ENCODE peak calls at places on chromosomes 11 and 22, in seven cellular contexts. V is tibial artery, U is A549, F is hepatocyte, G is GM06990, Q is IMR-90, E is HFF-Myc. P is an unnamed sample.

GRCh38 chr22:37196539-37197450 is 8.7 kb upstream of the C1QTNF6 start:
- DNase-seq in V (peak), U (peak), F (peak), G (no peak), Q (peak), E (no peak), P (peak)

GRCh38 chr11:37230865-37231264 is 632.8 kb upstream of the RAG2 start:
- DNase-seq in V (no peak), U (no peak), F (no peak), G (no peak), Q (no peak), E (no peak), P (no peak)

GRCh38 chr11:114078423-114078822 is 18.9 kb downstream of the ZBTB16 start:
- DNase-seq in V (no peak), U (no peak), F (peak), G (no peak), Q (no peak), E (no peak), P (no peak)

GRCh38 chr11:35515224-35515623 is 10.2 kb downstream of the PAMR1 start:
- DNase-seq in V (no peak), U (no peak), F (no peak), G (no peak), Q (peak), E (no peak), P (peak)

GRCh38 chr11:121082670-121083069 is 18.4 kb upstream of the TECTA start:
- DNase-seq in V (no peak), U (no peak), F (peak), G (no peak), Q (peak), E (no peak), P (peak)

GRCh38 chr11:125679397-125679796 is 1.2 kb downstream of the ACRV1 start:
- DNase-seq in V (no peak), U (no peak), F (no peak), G (no peak), Q (peak), E (no peak), P (no peak)

GRCh38 chr22:27537481-27537891 is 264.1 kb downstream of the MN1 start:
- DNase-seq in V (no peak), U (no peak), F (no peak), G (no peak), Q (no peak), E (no peak), P (peak)

GRCh38 chr11:19441288-19441687 is 200.5 kb upstream of the E2F8 start:
- DNase-seq in V (no peak), U (no peak), F (no peak), G (no peak), Q (no peak), E (no peak), P (no peak)

GRCh38 chr11:17730608-17731462 is 3.7 kb upstream of the KCNC1 start:
- DNase-seq in V (peak), U (peak), F (peak), G (peak), Q (peak), E (peak), P (peak)

GRCh38 chr22:38655532-38656255 is 498 bp downstream of the FAM227A start:
- DNase-seq in V (no peak), U (peak), F (peak), G (no peak), Q (peak), E (no peak), P (peak)

GRCh38 chr22:30212363-30212995 is 34.1 kb downstream of the LIF start:
- DNase-seq in V (peak), U (peak), F (peak), G (no peak), Q (peak), E (peak), P (peak)

GRCh38 chr11:35029979-35030378 is 109.0 kb upstream of the CD44 start:
- DNase-seq in V (no peak), U (peak), F (no peak), G (peak), Q (peak), E (peak), P (peak)

GRCh38 chr11:123473941-123474668 is 44.0 kb downstream of the GRAMD1B start:
- DNase-seq in V (no peak), U (peak), F (no peak), G (no peak), Q (peak), E (no peak), P (peak)

GRCh38 chr22:50471962-50472361 is 2.9 kb downstream of the SBF1 start:
- DNase-seq in V (no peak), U (no peak), F (no peak), G (no peak), Q (no peak), E (no peak), P (no peak)

GRCh38 chr11:81059356-81059755 is 1618.5 kb upstream of the TENM4 start:
- DNase-seq in V (no peak), U (no peak), F (no peak), G (no peak), Q (no peak), E (no peak), P (no peak)

GRCh38 chr11:27882066-27882697 is 181.9 kb upstream of the BDNF start:
- DNase-seq in V (no peak), U (peak), F (no peak), G (peak), Q (peak), E (no peak), P (no peak)

GRCh38 chr22:30767656-30768055 is 73.0 kb downstream of the OSBP2 start:
- DNase-seq in V (no peak), U (no peak), F (no peak), G (no peak), Q (no peak), E (no peak), P (no peak)

GRCh38 chr11:120179071-120179672 is 31.7 kb upstream of the OAF start:
- DNase-seq in V (peak), U (no peak), F (no peak), G (no peak), Q (no peak), E (no peak), P (no peak)

GRCh38 chr11:16843307-16843706 is 104.9 kb downstream of the C11orf58 start:
- DNase-seq in V (no peak), U (peak), F (peak), G (no peak), Q (no peak), E (no peak), P (peak)

GRCh38 chr11:1271002-1271401 is 38.4 kb downstream of the TOLLIP start:
- DNase-seq in V (no peak), U (no peak), F (no peak), G (no peak), Q (peak), E (no peak), P (no peak)

GRCh38 chr11:3159296-3160190 is 5.6 kb downstream of the OSBPL5 start:
- DNase-seq in V (peak), U (no peak), F (peak), G (no peak), Q (no peak), E (no peak), P (peak)

GRCh38 chr11:62689421-62690183 is at the start of gene LRRN4CL:
- DNase-seq in V (peak), U (no peak), F (peak), G (no peak), Q (peak), E (peak), P (peak)

GRCh38 chr22:19708323-19709011 is 5.8 kb upstream of the SEPTIN5 start:
- DNase-seq in V (peak), U (no peak), F (no peak), G (no peak), Q (no peak), E (no peak), P (no peak)

GRCh38 chr22:33766056-33766455 is 154.2 kb downstream of the LARGE1 start:
- DNase-seq in V (no peak), U (no peak), F (no peak), G (no peak), Q (no peak), E (no peak), P (no peak)

GRCh38 chr11:2203440-2204259 is 32.0 kb upstream of the TH start:
- DNase-seq in V (peak), U (no peak), F (no peak), G (no peak), Q (no peak), E (no peak), P (no peak)

GRCh38 chr11:17171342-17171741 is 36.4 kb downstream of the PIK3C2A start:
- DNase-seq in V (no peak), U (no peak), F (no peak), G (no peak), Q (peak), E (no peak), P (peak)

GRCh38 chr22:17707526-17707925 is 66.7 kb downstream of the BID start:
- DNase-seq in V (no peak), U (no peak), F (no peak), G (no peak), Q (no peak), E (no peak), P (peak)

GRCh38 chr22:17672417-17672991 is 33.9 kb downstream of the BCL2L13 start:
- DNase-seq in V (no peak), U (no peak), F (no peak), G (no peak), Q (peak), E (no peak), P (no peak)

GRCh38 chr11:45075519-45075918 is 70.9 kb upstream of the PRDM11 start:
- DNase-seq in V (no peak), U (no peak), F (no peak), G (no peak), Q (no peak), E (no peak), P (no peak)

GRCh38 chr11:121453589-121454299 is 977 bp upstream of the SORL1-AS1 start:
- DNase-seq in V (no peak), U (no peak), F (no peak), G (no peak), Q (no peak), E (no peak), P (no peak)

GRCh38 chr22:38317237-38317994 is at the start of gene CSNK1E:
- DNase-seq in V (peak), U (peak), F (peak), G (peak), Q (peak), E (no peak), P (no peak)

GRCh38 chr11:48172818-48173609 is 43.6 kb upstream of the OR4B1 start:
- DNase-seq in V (no peak), U (peak), F (peak), G (no peak), Q (peak), E (peak), P (peak)

GRCh38 chr11:120172054-120172881 is 34.4 kb upstream of the TRIM29 start:
- DNase-seq in V (peak), U (peak), F (peak), G (peak), Q (peak), E (no peak), P (peak)

GRCh38 chr11:19633276-19633675 is 79.4 kb upstream of the NAV2 start:
- DNase-seq in V (peak), U (no peak), F (no peak), G (no peak), Q (no peak), E (no peak), P (no peak)

GRCh38 chr11:101444164-101444563 is 139.6 kb downstream of the TRPC6 start:
- DNase-seq in V (no peak), U (no peak), F (peak), G (no peak), Q (no peak), E (no peak), P (no peak)

GRCh38 chr11:9250139-9250582 is 15.0 kb downstream of the DENND5A start:
- DNase-seq in V (no peak), U (no peak), F (no peak), G (peak), Q (no peak), E (no peak), P (peak)

DNA sequence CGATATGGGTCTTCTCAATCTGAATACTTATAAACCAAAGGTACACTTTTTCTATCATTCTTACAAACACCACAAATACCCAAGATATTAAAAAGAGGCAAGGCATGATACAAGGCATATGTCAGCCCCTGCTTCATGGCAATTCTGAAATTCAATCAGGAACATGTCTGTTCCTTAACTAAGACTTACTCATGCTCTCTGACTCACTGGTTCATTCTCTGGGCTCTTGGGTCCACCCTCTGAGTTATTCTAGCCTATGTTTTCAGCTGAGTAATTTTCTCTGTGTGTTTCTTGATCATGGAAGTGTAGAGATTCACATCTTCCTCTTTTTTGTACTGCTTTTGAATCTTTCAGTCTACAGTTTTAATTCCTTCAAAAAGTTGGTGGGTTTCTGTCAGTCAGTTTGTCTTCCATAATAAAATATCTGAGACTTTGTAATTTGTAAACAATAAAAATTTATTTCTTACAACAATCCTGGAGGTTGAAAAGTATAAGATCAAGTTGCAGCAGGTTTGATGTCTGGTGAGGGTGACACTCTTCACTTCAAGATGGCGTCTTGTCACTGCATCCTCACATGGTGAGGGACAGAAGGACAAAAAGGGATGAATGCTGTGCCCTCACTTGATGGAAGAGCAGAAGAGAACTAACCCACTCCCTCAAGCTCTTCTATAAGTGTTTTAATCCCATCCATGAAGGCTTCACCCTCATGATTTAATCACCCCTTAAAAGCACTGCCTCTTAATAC is 211.7 kb downstream of the FAM76B start:
- DNase-seq in V (no peak), U (no peak), F (no peak), G (no peak), Q (peak), E (peak), P (peak)
- TF ChIP-seq CTCF in V (no peak), U (no peak), F (no peak), G (no peak), Q (no peak), E (no peak), P (no peak)

DNA sequence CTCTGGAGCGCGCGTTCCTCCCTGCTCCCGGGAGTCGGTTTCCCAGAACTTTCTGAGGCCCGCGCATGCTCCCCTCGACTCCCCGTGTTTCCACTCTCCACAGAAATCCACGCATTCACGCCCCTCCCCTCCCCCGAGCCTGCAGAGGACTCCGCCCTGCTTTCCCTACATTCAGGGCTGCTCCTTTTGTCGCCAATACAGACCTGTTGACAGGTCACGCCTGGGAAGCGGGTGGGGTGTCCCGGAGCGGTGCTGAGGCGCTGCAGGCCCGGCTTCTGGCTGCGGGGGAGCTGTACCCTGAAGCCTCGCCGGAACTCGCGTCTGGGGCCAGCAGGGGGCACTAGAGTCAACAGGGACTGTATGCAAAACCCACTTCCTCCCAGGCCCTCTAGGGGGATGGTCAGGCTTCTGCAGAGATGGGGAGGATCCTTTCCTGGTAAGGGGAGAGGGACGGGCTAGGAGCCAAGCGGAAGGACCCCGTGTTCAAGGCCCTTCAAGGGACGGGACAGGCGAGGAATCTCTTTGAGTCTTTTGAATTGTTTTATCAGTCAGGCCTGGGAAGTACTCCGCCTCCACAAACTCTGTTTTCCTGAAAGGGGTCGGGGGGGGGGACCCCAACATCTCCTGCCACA is at the start of gene PRAME:
- DNase-seq in V (no peak), U (peak), F (peak), G (peak), Q (peak), E (no peak), P (peak)
- H3K4me3 ChIP-seq in V (no peak), U (peak), F (no peak), G (no peak), Q (no peak), E (no peak), P (no peak)

DNA sequence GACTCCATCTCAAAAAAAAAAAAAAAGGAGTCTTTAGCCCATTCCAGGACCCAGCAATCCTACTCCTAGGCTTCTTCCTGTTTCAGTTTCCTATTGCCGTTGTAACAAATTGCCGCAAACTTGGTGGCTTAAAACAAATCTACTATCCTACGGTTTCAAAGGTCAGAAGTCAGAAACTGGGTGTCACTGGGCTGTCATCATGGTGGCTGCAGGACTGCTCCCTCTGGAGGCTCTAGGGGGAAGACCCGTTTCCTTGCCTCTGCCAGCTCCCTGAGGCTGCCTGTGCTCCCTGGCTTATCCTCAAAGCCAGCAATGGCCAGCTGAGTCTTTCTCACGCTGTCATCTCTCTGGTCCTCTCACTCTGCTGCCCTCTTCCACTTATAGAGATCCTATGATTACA is 8.7 kb upstream of the DAGLA start:
- DNase-seq in V (no peak), U (peak), F (peak), G (no peak), Q (no peak), E (no peak), P (no peak)
- TF ChIP-seq CTCF in V (no peak), U (peak), F (peak), G (peak), Q (peak), E (peak), P (peak)

GRCh38 chr22:41034741-41035140 is 57.7 kb upstream of the EP300 start:
- DNase-seq in V (no peak), U (no peak), F (no peak), G (no peak), Q (no peak), E (no peak), P (no peak)

GRCh38 chr22:41023299-41023623 is 69.1 kb upstream of the EP300 start:
- DNase-seq in V (no peak), U (no peak), F (no peak), G (no peak), Q (no peak), E (no peak), P (no peak)

GRCh38 chr22:41030891-41031290 is 61.5 kb upstream of the EP300 start:
- DNase-seq in V (no peak), U (no peak), F (no peak), G (no peak), Q (peak), E (no peak), P (peak)

DNA sequence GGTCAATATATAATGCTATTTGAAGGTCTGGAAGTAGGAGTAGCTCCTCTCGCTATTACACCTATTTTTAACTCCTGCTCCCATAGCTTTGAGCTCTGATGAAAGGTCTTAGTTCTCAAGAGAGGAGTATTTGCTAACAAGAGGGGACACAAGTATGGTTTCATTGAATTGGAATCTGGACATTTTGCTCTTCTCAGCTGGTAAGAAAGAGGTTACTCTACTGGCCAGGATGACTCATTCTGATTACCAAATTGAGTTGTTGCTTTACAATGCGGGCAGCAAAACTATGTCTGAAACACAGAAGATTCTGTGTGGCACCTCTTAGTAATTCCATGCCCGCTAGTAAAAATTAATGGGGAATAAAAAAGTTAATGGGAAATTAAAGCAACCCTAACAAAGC is 63.6 kb upstream of the EP300 start:
- DNase-seq in V (no peak), U (peak), F (peak), G (no peak), Q (peak), E (no peak), P (peak)
- H3K4me3 ChIP-seq in V (no peak), U (no peak), F (no peak), G (no peak), Q (no peak), E (no peak), P (no peak)

GRCh38 chr22:43743131-43743530 is 69.0 kb downstream of the EFCAB6 start:
- DNase-seq in V (no peak), U (no peak), F (no peak), G (no peak), Q (no peak), E (no peak), P (no peak)
- TF ChIP-seq CTCF in V (no peak), U (peak), F (no peak), G (peak), Q (no peak), E (peak), P (no peak)

DNA sequence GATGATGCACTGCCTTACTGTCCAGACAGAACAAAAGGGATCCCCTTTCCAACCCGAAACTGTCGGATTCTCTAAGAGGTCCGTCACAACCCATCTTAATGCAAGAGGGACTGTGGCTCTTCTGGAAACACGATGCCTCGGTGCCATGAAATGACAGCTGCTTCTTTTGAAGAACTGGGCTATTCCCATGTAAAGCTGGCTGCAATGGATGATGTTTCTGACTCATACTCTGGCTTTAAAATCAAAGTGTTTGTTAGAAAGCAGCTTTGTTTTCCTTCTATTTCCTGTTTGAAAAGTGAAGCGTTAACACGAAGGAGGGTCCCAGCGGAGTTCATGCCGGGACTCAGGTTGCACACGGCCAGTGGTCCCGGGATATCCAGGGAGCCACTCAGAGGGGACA is 3.1 kb downstream of the TP53AIP1 start:
- DNase-seq in V (no peak), U (no peak), F (no peak), G (no peak), Q (peak), E (no peak), P (no peak)
- H3K4me3 ChIP-seq in V (no peak), U (no peak), F (no peak), G (no peak), Q (no peak), E (no peak), P (no peak)

GRCh38 chr11:107720305-107720775 is 8.5 kb upstream of the SLN start:
- DNase-seq in V (no peak), U (no peak), F (no peak), G (no peak), Q (no peak), E (no peak), P (no peak)

GRCh38 chr11:107722671-107723070 is 10.8 kb upstream of the SLN start:
- DNase-seq in V (no peak), U (no peak), F (no peak), G (no peak), Q (no peak), E (no peak), P (no peak)

GRCh38 chr11:107719062-107719461 is 7.2 kb upstream of the SLN start:
- DNase-seq in V (no peak), U (no peak), F (no peak), G (no peak), Q (no peak), E (no peak), P (no peak)

GRCh38 chr11:107719557-107720304 is 7.9 kb upstream of the SLN start:
- DNase-seq in V (no peak), U (no peak), F (no peak), G (no peak), Q (no peak), E (no peak), P (no peak)

GRCh38 chr11:107721207-107721606 is 9.4 kb upstream of the SLN start:
- DNase-seq in V (no peak), U (no peak), F (no peak), G (no peak), Q (no peak), E (no peak), P (no peak)
- TF ChIP-seq CTCF in V (no peak), U (no peak), F (no peak), G (no peak), Q (no peak), E (no peak), P (no peak)